ENCODE peak calls at places on chromosomes 2 and 18, in four cellular contexts. P, C, Q and F are unnamed samples. For H3K9me3, the result is how much of the 10 kb centered on the place peaks cover.

GRCh38 chr2:72780483-72780882 is 45.4 kb downstream of the EXOC6B start:
- DNase-seq in P (no peak), C (no peak), Q (no peak), F (no peak)

GRCh38 chr2:71932780-71933466 is 214.7 kb downstream of the CYP26B1 start:
- DNase-seq in P (no peak), C (no peak), Q (peak), F (no peak)

GRCh38 chr2:236341066-236341465 is 76.9 kb upstream of the ASB18 start:
- DNase-seq in P (no peak), C (no peak), Q (no peak), F (no peak)

GRCh38 chr2:161004379-161004778 is 155.8 kb upstream of the TANK start:
- DNase-seq in P (no peak), C (no peak), Q (no peak), F (no peak)

GRCh38 chr2:238389985-238390682 is 36.6 kb upstream of the ASB1 start:
- DNase-seq in P (no peak), C (peak), Q (no peak), F (no peak)

GRCh38 chr2:134670955-134671354 is 47.8 kb downstream of the TMEM163 start:
- DNase-seq in P (no peak), C (peak), Q (no peak), F (no peak)

GRCh38 chr2:5401258-5401657 is 290.9 kb upstream of the SOX11 start:
- DNase-seq in P (no peak), C (no peak), Q (no peak), F (no peak)

GRCh38 chr2:26193578-26194231 is 20.8 kb downstream of the GAREM2 start:
- DNase-seq in P (no peak), C (no peak), Q (no peak), F (no peak)

GRCh38 chr2:25309402-25309801 is 32.3 kb downstream of the DNMT3A start:
- DNase-seq in P (peak), C (peak), Q (peak), F (peak)

GRCh38 chr2:112465373-112465772 is 16.6 kb upstream of the TTL start:
- DNase-seq in P (no peak), C (no peak), Q (no peak), F (no peak)

DNA sequence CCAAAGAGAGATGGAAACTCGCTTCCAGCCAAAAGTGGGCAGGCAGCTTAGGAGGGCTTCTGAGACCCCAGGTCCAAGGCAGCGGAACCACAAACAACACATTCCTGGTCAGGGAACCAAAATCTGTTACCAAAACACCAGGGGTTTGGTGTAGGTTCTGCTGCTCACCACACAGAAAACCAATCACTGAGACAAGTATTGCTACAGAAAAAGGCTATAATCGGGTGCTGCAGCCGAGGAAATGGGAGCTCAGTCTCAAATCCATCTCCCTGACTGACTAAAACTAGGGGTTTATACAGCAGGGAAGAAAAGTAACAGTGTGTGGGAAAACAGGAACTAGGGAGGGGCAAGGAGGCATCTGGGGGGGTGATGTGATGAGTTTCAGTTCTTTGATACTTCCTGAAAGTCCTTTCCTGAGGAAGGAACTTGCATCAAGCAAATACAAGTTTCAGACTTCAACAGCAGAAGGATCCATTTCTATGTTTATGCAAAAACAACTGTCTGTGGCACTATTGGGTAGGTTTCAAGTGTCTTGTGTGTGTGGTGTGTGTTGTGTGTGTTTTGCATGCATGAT is 108.0 kb downstream of the FAM168B start:
- DNase-seq in P (no peak), C (no peak), Q (no peak), F (no peak)
- H3K9me3 ChIP-seq in P (under half), C (under half), Q (under half), F (under half)

GRCh38 chr18:57619881-57620280 is 1.8 kb downstream of the NARS1 start:
- DNase-seq in P (no peak), C (no peak), Q (no peak), F (no peak)
- H3K4me3 ChIP-seq in P (no peak), C (peak), Q (no peak), F (no peak)

DNA sequence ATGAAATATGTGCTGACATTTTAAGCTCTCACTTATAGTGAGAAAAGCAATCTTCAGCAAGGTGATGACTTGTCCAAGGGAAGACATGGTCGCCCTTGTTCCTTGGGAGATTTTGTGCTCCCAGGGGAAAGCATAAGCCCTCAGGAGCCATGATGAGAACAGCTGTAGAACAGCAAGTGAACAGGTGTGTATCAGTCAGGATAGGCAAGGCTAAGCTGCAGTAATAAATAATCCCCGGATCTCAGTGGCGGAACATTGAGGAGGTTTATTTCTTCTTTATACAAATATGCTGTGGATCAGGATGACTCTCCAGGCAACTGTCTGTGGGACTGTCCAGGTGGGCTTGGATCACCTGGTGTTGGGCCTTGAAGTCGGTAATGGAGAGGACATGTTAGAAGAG is 103.1 kb downstream of the MSH2 start:
- DNase-seq in P (no peak), C (no peak), Q (no peak), F (no peak)
- H3K9me3 ChIP-seq in P (under half), C (under half), Q (under half), F (under half)

GRCh38 chr2:74778381-74779371 is 55.3 kb upstream of the HK2 start:
- DNase-seq in P (no peak), C (no peak), Q (no peak), F (peak)
- H3K4me3 ChIP-seq in P (no peak), C (no peak), Q (no peak), F (no peak)